ENCODE peak calls at places on chromosomes 1 and 21, in seven cellular contexts. G, V, S, D, E, T and Z are unnamed samples.

GRCh38 chr21:45639206-45640000 is 4.1 kb upstream of the PCBP3 start:
- DNase-seq in S (no peak), E (no peak), T (no peak), D (no peak), V (no peak), G (no peak), Z (peak)

GRCh38 chr1:230641346-230641745 is 935 bp upstream of the COG2 start:
- DNase-seq in D (no peak), G (no peak), E (no peak), T (no peak), V (no peak), S (peak), Z (peak)

GRCh38 chr1:233606813-233607212 is 7.1 kb upstream of the KCNK1 start:
- DNase-seq in G (no peak), S (no peak), E (no peak), V (no peak), T (no peak), D (no peak), Z (no peak)

GRCh38 chr1:51417496-51418383 is 87.4 kb upstream of the TTC39A start:
- DNase-seq in G (no peak), D (peak), S (peak), E (no peak), V (no peak), T (no peak), Z (peak)

GRCh38 chr1:156497743-156498446 is 2.7 kb downstream of the MEF2D start:
- DNase-seq in V (no peak), S (no peak), E (no peak), T (no peak), G (no peak), D (no peak), Z (no peak)

GRCh38 chr1:54347955-54348699 is 58.1 kb downstream of the SSBP3 start:
- DNase-seq in G (no peak), V (no peak), D (no peak), E (no peak), S (no peak), T (no peak), Z (no peak)

GRCh38 chr1:101371259-101371658 is 134.4 kb downstream of the S1PR1 start:
- DNase-seq in S (peak), D (peak), T (no peak), G (no peak), V (no peak), E (no peak), Z (peak)

GRCh38 chr1:93733340-93733739 is 51.7 kb upstream of the BCAR3 start:
- DNase-seq in V (no peak), S (no peak), G (no peak), E (no peak), T (no peak), D (no peak), Z (no peak)

GRCh38 chr1:6385673-6386191 is 7.8 kb downstream of the ACOT7 start:
- DNase-seq in D (peak), V (peak), S (peak), T (peak), E (peak), G (no peak), Z (peak)

GRCh38 chr1:15799928-15800835 is 7.3 kb downstream of the UQCRHL start:
- DNase-seq in S (peak), T (peak), V (peak), D (peak), G (no peak), E (peak), Z (peak)

GRCh38 chr1:212317916-212318315 is 32.7 kb downstream of the PPP2R5A start:
- DNase-seq in V (no peak), D (no peak), S (no peak), E (peak), G (no peak), T (no peak), Z (no peak)

GRCh38 chr1:200075938-200076546 is 48.5 kb downstream of the NR5A2 start:
- DNase-seq in S (peak), G (no peak), T (no peak), V (no peak), E (peak), D (peak), Z (peak)

GRCh38 chr1:200206761-200207160 is 179.3 kb downstream of the NR5A2 start:
- DNase-seq in E (no peak), T (no peak), V (no peak), D (no peak), S (no peak), G (no peak), Z (no peak)

DNA sequence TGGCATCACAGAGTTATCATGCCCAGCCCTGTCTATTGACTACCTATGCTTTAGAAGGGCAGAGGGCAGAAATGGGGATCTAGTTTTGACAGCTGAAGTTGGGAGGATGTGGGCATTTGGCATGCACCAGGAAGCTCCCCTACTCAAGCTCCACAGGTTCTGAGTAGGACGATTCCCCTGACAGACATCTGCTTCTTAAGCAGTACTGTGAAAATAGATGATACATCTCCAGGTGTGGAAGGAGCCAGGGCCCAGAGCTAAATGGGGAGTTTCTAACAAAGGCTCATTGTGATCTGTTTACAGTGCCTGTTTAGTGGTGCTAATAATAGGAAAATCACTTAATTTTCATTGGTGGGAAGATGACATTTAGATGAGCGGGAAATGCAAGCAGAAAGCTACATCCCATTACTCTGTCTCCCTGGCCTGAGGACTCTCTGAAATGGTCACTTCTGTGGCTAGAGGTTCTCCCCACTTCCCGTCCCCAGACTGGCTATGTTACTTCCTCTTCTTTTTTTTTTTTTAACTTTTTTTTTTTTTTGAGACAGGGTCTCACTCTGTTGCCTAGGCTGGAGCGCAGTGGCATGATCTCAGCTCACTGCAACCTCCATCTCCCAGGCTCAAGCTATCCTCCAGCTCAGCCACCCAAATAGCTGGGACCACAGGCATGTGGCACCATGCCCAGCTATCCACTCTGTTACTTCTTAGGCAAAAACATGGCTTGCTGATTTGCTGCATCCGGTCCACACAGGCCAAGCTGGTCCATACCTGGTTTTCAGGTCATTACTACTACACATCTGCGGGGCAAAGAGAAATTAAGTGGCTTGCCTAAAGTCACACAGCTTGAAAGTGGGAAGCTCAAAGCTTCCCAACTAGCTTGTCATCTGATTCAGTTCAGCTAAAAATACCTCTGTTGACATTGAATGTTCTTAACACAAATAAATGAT is 23.2 kb upstream of the CNIH3 start:
- DNase-seq in V (no peak), S (peak), T (no peak), E (no peak), G (no peak), D (peak), Z (peak)
- H3K4ac ChIP-seq in V (no peak), S (peak), T (no peak), E (no peak), G (no peak), D (no peak), Z (peak)

DNA sequence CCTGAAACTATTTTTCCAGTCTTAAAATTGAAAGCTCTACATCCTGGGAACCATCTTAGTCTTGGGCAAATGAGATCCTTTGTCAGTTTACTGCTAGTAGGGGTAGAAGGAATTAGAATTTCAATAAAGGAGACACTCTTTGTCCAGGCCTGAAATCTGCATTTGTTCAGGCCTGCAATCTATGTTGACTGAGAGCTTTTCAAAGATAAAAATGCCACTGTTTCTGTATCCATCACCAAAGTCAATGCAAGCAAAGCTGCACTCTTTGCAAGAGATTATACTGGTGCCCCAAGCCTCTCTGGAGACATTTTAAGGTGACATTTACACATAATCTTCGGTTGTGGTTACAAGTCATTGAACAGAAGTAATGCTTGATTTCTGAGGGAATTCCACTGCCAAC is 135.7 kb downstream of the CTH start:
- DNase-seq in S (no peak), G (no peak), T (no peak), E (no peak), D (no peak), V (no peak), Z (no peak)
- H3K4ac ChIP-seq in S (no peak), G (no peak), T (no peak), E (no peak), D (no peak), V (no peak), Z (no peak)

DNA sequence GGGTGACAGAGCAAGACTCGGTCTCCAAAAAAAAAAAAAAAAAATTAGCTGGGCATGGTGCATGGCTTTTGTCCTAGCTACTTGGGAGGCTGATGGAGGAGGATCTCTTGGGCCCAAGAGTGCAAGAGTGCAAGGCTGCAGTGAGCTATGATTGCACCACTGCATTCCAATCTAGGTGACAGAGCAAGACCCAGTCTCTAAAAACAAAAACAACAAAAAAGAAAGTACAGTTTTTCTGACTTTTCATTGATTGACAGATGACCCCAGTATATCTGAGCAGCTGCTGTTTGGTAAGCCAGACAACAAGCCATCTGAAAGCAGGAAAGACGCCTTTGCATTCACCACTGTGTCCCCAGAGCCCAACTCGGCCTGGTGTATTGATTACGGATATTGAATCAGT is 10.9 kb upstream of the DPT start:
- DNase-seq in T (no peak), E (peak), D (no peak), G (no peak), S (no peak), V (no peak), Z (no peak)
- H3K4ac ChIP-seq in T (no peak), E (no peak), D (no peak), G (no peak), S (no peak), V (no peak), Z (no peak)

GRCh38 chr21:34220556-34221195 is 143.1 kb upstream of the KCNE2 start:
- DNase-seq in T (no peak), D (no peak), S (no peak), V (no peak), E (peak), G (no peak), Z (no peak)
- H3K4ac ChIP-seq in T (no peak), D (no peak), S (no peak), V (no peak), E (no peak), G (no peak), Z (peak)

DNA sequence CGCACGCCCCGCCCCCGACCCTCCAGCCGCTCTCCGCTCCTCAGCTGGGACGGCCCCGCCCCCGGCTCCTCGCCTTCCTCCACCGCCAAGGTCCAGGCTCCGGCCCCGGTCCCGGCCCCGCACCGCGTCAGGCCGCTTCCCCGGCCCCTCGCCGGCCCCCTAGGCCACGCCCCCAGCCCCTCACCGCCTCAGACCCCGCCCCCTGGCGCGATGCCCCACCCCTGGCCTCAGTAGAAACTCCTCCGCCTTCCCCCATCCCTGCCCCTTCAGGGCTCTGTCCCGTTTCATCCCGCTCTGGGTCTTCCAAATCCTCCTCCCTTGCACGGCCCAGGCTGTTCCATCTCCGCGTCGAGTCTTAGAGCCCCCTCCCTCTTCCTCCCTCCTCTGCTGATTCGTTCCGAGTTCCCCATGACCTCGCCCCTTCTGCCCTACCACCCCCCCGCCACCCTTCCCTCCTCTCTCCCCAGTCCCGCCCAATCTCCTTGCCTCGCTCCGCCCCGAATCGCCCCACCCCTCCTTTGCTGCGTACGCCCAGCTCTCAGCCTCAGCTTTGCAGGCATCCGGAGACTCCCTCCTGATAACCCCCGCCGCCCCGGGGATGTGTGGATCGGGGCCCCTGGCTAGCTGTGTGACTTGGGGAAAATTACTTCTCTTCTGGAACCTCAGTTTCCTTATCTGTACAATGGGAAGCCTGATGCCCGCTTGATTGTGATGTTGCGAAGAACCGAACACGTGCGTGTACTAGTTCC is 448 bp upstream of the ASAP3 start:
- DNase-seq in G (peak), T (peak), V (peak), D (peak), S (peak), E (peak), Z (peak)
- H3K4ac ChIP-seq in G (no peak), T (peak), V (no peak), D (no peak), S (peak), E (no peak), Z (no peak)

GRCh38 chr1:11397151-11397902 is 81.6 kb upstream of the DISP3 start:
- DNase-seq in V (no peak), G (no peak), D (no peak), E (no peak), T (no peak), S (no peak), Z (no peak)
- H3K4ac ChIP-seq in V (no peak), G (no peak), D (no peak), E (no peak), T (no peak), S (no peak), Z (no peak)

GRCh38 chr1:163398980-163399379 is 77.2 kb downstream of the NUF2 start:
- DNase-seq in V (no peak), G (no peak), D (no peak), S (no peak), E (no peak), T (no peak), Z (no peak)
- H3K4ac ChIP-seq in V (no peak), G (no peak), D (no peak), S (no peak), E (no peak), T (no peak), Z (no peak)

DNA sequence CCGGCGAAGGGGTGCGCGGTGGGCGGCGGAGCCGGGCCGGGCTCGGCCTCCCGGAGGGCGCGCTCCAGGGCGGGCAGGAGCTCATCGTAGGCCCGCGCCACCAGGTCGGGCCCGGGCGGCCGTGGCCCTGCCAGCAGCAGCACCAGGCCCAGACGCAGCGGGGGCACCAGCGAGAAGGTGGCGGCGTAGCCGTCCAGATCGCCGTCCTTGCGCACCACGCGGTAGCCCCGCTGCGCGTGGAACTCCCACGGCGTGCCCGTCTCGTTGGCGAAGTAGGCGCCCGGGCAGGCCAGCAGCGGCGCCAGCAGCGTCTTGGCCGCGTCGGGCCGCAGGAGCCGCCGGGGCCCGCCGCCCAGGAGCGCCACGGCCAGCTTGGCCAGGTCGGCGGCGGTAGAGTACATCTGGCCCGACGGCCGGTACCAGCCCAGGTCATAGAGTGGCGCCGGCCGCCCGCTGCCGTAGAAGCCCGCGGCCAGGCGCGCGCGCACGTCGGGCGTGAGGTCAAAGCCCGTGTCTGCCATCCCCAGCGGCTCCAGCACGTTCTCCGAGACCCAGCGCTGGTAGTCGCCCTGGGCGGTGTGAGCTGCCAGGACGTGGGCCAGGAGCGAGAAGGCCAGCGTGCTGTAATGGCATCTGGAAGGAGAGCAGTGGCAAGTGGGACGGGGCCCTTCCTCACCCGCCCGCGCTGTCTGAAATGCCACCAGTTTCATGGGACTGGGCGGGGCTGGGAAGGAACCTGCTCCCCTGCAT is 19.1 kb downstream of the LACTBL1 start:
- DNase-seq in E (no peak), S (no peak), D (no peak), V (peak), G (no peak), T (no peak), Z (no peak)
- H3K4ac ChIP-seq in E (no peak), S (no peak), D (no peak), V (no peak), G (no peak), T (no peak), Z (no peak)

DNA sequence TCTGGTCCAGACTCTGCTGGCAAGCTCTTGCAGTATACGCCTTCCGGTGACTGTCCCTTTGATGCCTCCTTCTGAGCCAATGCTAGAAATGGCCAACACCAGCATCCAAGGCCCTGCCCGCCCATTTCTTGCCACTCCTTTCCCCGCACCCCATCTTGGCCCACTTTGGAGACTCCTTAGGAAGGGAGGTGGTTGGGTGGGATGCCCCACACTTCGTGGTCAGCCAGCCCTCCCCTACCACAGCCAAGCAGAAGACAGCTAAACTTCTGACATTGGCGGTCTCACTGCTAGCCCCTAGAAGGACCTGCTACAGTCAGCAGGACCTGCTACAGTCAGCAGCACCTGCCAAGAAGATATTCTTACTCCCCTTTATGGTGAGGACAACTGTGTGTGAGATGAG is 73.5 kb upstream of the CLDN14 start:
- DNase-seq in V (no peak), E (no peak), G (no peak), T (peak), S (no peak), D (no peak), Z (no peak)
- H3K4ac ChIP-seq in V (no peak), E (no peak), G (no peak), T (no peak), S (no peak), D (no peak), Z (no peak)

GRCh38 chr1:202272446-202272845 is 69.3 kb downstream of the UBE2T start:
- DNase-seq in S (no peak), D (no peak), T (peak), V (peak), G (no peak), E (no peak), Z (no peak)
- H3K4ac ChIP-seq in S (no peak), D (no peak), T (no peak), V (no peak), G (no peak), E (no peak), Z (no peak)